ENCODE peak calls at places on chromosomes 2 and 18, in seven cellular contexts. One of them, this sample, is unnamed.

GRCh38 chr2:197777823-197778407 is 7.2 kb downstream of the BOLL start:
- DNase-seq in NCI-H2081: peak; percentile 4
- DNase-seq in mucosa of descending colon: no peak
- DNase-seq in gastrocnemius medialis: no peak
- DNase-seq in EH: peak; percentile 48
- DNase-seq in prostate gland: no peak
- DNase-seq in Right ventricle myocardium superior: no peak
- DNase-seq in this sample: no peak

GRCh38 chr18:78758496-78758895 is 221.1 kb upstream of the SALL3 start:
- DNase-seq in NCI-H2081: no peak
- DNase-seq in mucosa of descending colon: no peak
- DNase-seq in gastrocnemius medialis: no peak
- DNase-seq in EH: no peak
- DNase-seq in prostate gland: no peak
- DNase-seq in Right ventricle myocardium superior: no peak
- DNase-seq in this sample: no peak

GRCh38 chr18:64097497-64097896 is 51.4 kb downstream of the LINC00305 start:
- DNase-seq in NCI-H2081: no peak
- DNase-seq in mucosa of descending colon: no peak
- DNase-seq in gastrocnemius medialis: no peak
- DNase-seq in EH: no peak
- DNase-seq in prostate gland: no peak
- DNase-seq in Right ventricle myocardium superior: no peak
- DNase-seq in this sample: no peak

GRCh38 chr2:232523682-232524597 is 2.0 kb upstream of the CHRND start:
- DNase-seq in NCI-H2081: no peak
- DNase-seq in mucosa of descending colon: no peak
- DNase-seq in gastrocnemius medialis: peak; percentile 63
- DNase-seq in EH: peak; percentile 26
- DNase-seq in prostate gland: no peak
- DNase-seq in Right ventricle myocardium superior: peak; percentile 50
- DNase-seq in this sample: peak; percentile 74

GRCh38 chr2:174153757-174154680 is 94.3 kb downstream of the OLA1 start:
- DNase-seq in NCI-H2081: no peak
- DNase-seq in mucosa of descending colon: no peak
- DNase-seq in gastrocnemius medialis: no peak
- DNase-seq in EH: peak; percentile 82
- DNase-seq in prostate gland: no peak
- DNase-seq in Right ventricle myocardium superior: no peak
- DNase-seq in this sample: no peak

GRCh38 chr18:79056827-79057367 is 12.3 kb upstream of the ATP9B start:
- DNase-seq in NCI-H2081: no peak
- DNase-seq in mucosa of descending colon: no peak
- DNase-seq in gastrocnemius medialis: no peak
- DNase-seq in EH: no peak
- DNase-seq in prostate gland: no peak
- DNase-seq in Right ventricle myocardium superior: no peak
- DNase-seq in this sample: no peak

GRCh38 chr2:179180242-179180641 is 84.4 kb downstream of the SESTD1 start:
- DNase-seq in NCI-H2081: no peak
- DNase-seq in mucosa of descending colon: no peak
- DNase-seq in gastrocnemius medialis: no peak
- DNase-seq in EH: no peak
- DNase-seq in prostate gland: no peak
- DNase-seq in Right ventricle myocardium superior: no peak
- DNase-seq in this sample: no peak

GRCh38 chr2:188303363-188304031 is 11.8 kb downstream of the GULP1 start:
- DNase-seq in NCI-H2081: no peak
- DNase-seq in mucosa of descending colon: no peak
- DNase-seq in gastrocnemius medialis: no peak
- DNase-seq in EH: peak; percentile 92
- DNase-seq in prostate gland: no peak
- DNase-seq in Right ventricle myocardium superior: no peak
- DNase-seq in this sample: no peak

GRCh38 chr18:35905436-35905835 is 67.0 kb upstream of the RMP24 start:
- DNase-seq in NCI-H2081: no peak
- DNase-seq in mucosa of descending colon: no peak
- DNase-seq in gastrocnemius medialis: no peak
- DNase-seq in EH: no peak
- DNase-seq in prostate gland: no peak
- DNase-seq in Right ventricle myocardium superior: no peak
- DNase-seq in this sample: no peak

GRCh38 chr2:1728821-1729220 is 15.5 kb downstream of the PXDN start:
- DNase-seq in NCI-H2081: no peak
- DNase-seq in mucosa of descending colon: peak; percentile 48
- DNase-seq in gastrocnemius medialis: no peak
- DNase-seq in EH: no peak
- DNase-seq in prostate gland: peak; percentile 72
- DNase-seq in Right ventricle myocardium superior: no peak
- DNase-seq in this sample: no peak

GRCh38 chr2:58634653-58635347 is 393.7 kb upstream of the FANCL start:
- DNase-seq in NCI-H2081: peak; percentile 50
- DNase-seq in mucosa of descending colon: no peak
- DNase-seq in gastrocnemius medialis: no peak
- DNase-seq in EH: peak; percentile 24
- DNase-seq in prostate gland: no peak
- DNase-seq in Right ventricle myocardium superior: no peak
- DNase-seq in this sample: no peak

GRCh38 chr18:55338955-55339662 is 248.9 kb downstream of the TCF4 start:
- DNase-seq in NCI-H2081: no peak
- DNase-seq in mucosa of descending colon: no peak
- DNase-seq in gastrocnemius medialis: no peak
- DNase-seq in EH: peak; percentile 46
- DNase-seq in prostate gland: no peak
- DNase-seq in Right ventricle myocardium superior: no peak
- DNase-seq in this sample: no peak

GRCh38 chr18:36771246-36771645 is 57.6 kb downstream of the TPGS2 start:
- DNase-seq in NCI-H2081: no peak
- DNase-seq in mucosa of descending colon: no peak
- DNase-seq in gastrocnemius medialis: no peak
- DNase-seq in EH: no peak
- DNase-seq in prostate gland: no peak
- DNase-seq in Right ventricle myocardium superior: no peak
- DNase-seq in this sample: no peak

GRCh38 chr2:202161106-202161836 is 77.1 kb downstream of the SUMO1 start:
- DNase-seq in NCI-H2081: no peak
- DNase-seq in mucosa of descending colon: no peak
- DNase-seq in gastrocnemius medialis: no peak
- DNase-seq in EH: no peak
- DNase-seq in prostate gland: no peak
- DNase-seq in Right ventricle myocardium superior: no peak
- DNase-seq in this sample: no peak

GRCh38 chr2:96816836-96817702 is 1.0 kb downstream of the CNNM3 start:
- DNase-seq in NCI-H2081: no peak
- DNase-seq in mucosa of descending colon: peak; percentile 55
- DNase-seq in gastrocnemius medialis: no peak
- DNase-seq in EH: peak; percentile 31
- DNase-seq in prostate gland: no peak
- DNase-seq in Right ventricle myocardium superior: no peak
- DNase-seq in this sample: no peak

GRCh38 chr2:19538411-19538963 is 180.1 kb upstream of the OSR1 start:
- DNase-seq in NCI-H2081: no peak
- DNase-seq in mucosa of descending colon: no peak
- DNase-seq in gastrocnemius medialis: peak; percentile 61
- DNase-seq in EH: peak; percentile 97
- DNase-seq in prostate gland: no peak
- DNase-seq in Right ventricle myocardium superior: no peak
- DNase-seq in this sample: no peak

GRCh38 chr2:149648282-149649030 is 60.9 kb upstream of the MMADHC start:
- DNase-seq in NCI-H2081: no peak
- DNase-seq in mucosa of descending colon: no peak
- DNase-seq in gastrocnemius medialis: no peak
- DNase-seq in EH: peak; percentile 100
- DNase-seq in prostate gland: no peak
- DNase-seq in Right ventricle myocardium superior: peak; percentile 35
- DNase-seq in this sample: peak; percentile 6

GRCh38 chr2:98388601-98389247 is 42.5 kb downstream of the CNGA3 start:
- DNase-seq in NCI-H2081: no peak
- DNase-seq in mucosa of descending colon: no peak
- DNase-seq in gastrocnemius medialis: no peak
- DNase-seq in EH: no peak
- DNase-seq in prostate gland: no peak
- DNase-seq in Right ventricle myocardium superior: no peak
- DNase-seq in this sample: no peak

GRCh38 chr18:3499498-3499897 is 49.5 kb downstream of the TGIF1 start:
- DNase-seq in NCI-H2081: peak; percentile 22
- DNase-seq in mucosa of descending colon: no peak
- DNase-seq in gastrocnemius medialis: no peak
- DNase-seq in EH: peak; percentile 17
- DNase-seq in prostate gland: no peak
- DNase-seq in Right ventricle myocardium superior: no peak
- DNase-seq in this sample: peak; percentile 43

GRCh38 chr2:28616618-28617017 is 120.8 kb downstream of the PLB1 start:
- DNase-seq in NCI-H2081: no peak
- DNase-seq in mucosa of descending colon: no peak
- DNase-seq in gastrocnemius medialis: no peak
- DNase-seq in EH: peak; percentile 46
- DNase-seq in prostate gland: no peak
- DNase-seq in Right ventricle myocardium superior: no peak
- DNase-seq in this sample: no peak

GRCh38 chr2:11073251-11073650 is 82.0 kb upstream of the SLC66A3 start:
- DNase-seq in NCI-H2081: no peak
- DNase-seq in mucosa of descending colon: peak; percentile 76
- DNase-seq in gastrocnemius medialis: no peak
- DNase-seq in EH: no peak
- DNase-seq in prostate gland: no peak
- DNase-seq in Right ventricle myocardium superior: no peak
- DNase-seq in this sample: no peak

This sample was measured in 8988T.